ENCODE peak calls at places on chromosomes 7 and 10, in seven cellular contexts. O is neural progenitor cell; P is BJ; X is AG10803; G is left ventricle myocardium inferior; S is stomach; R is CD8-positive, alpha-beta memory T cell. W is an unnamed sample.

GRCh38 chr10:114418109-114418508 is 13.8 kb upstream of the AFAP1L2 start:
- DNase-seq in O (no peak), P (no peak), X (no peak), G (no peak), S (no peak), R (no peak), W (no peak)

GRCh38 chr10:84095821-84096497 is 43.4 kb upstream of the GHITM start:
- DNase-seq in O (no peak), P (no peak), X (peak), G (peak), S (no peak), R (no peak), W (no peak)

GRCh38 chr7:11170160-11170559 is 196.5 kb downstream of the PHF14 start:
- DNase-seq in O (no peak), P (no peak), X (no peak), G (no peak), S (no peak), R (no peak), W (no peak)

GRCh38 chr10:86312701-86313270 is 53.8 kb downstream of the GRID1 start:
- DNase-seq in O (peak), P (no peak), X (no peak), G (no peak), S (no peak), R (no peak), W (no peak)

GRCh38 chr7:83532229-83532628 is 116.7 kb downstream of the SEMA3E start:
- DNase-seq in O (no peak), P (no peak), X (no peak), G (no peak), S (no peak), R (no peak), W (no peak)

GRCh38 chr10:127532659-127533058 is 16.4 kb upstream of the NPS start:
- DNase-seq in O (no peak), P (no peak), X (no peak), G (no peak), S (no peak), R (no peak), W (no peak)

GRCh38 chr7:1874522-1875389 is 204.7 kb downstream of the ELFN1 start:
- DNase-seq in O (no peak), P (no peak), X (no peak), G (no peak), S (no peak), R (no peak), W (no peak)

GRCh38 chr10:44962870-44963738 is 3.5 kb downstream of the RASSF4 start:
- DNase-seq in O (peak), P (no peak), X (no peak), G (no peak), S (no peak), R (no peak), W (no peak)

GRCh38 chr7:2278026-2278425 is 36.0 kb downstream of the NUDT1 start:
- DNase-seq in O (no peak), P (no peak), X (no peak), G (no peak), S (no peak), R (no peak), W (no peak)

GRCh38 chr10:45513586-45513985 is 139.6 kb downstream of the ALOX5 start:
- DNase-seq in O (no peak), P (no peak), X (no peak), G (no peak), S (no peak), R (no peak), W (no peak)

GRCh38 chr10:88033793-88034192 is 170.4 kb downstream of the PTEN start:
- DNase-seq in O (peak), P (no peak), X (no peak), G (no peak), S (no peak), R (no peak), W (no peak)

GRCh38 chr10:1215862-1216575 is 159.8 kb downstream of the WDR37 start:
- DNase-seq in O (no peak), P (no peak), X (no peak), G (no peak), S (no peak), R (no peak), W (no peak)

GRCh38 chr7:32167815-32168214 is 97.6 kb upstream of the PDE1C start:
- DNase-seq in O (no peak), P (no peak), X (no peak), G (no peak), S (no peak), R (no peak), W (no peak)

GRCh38 chr7:3028071-3028766 is 15.4 kb downstream of the CARD11 start:
- DNase-seq in O (no peak), P (no peak), X (no peak), G (no peak), S (peak), R (no peak), W (peak)

GRCh38 chr7:22393825-22394458 is 37.0 kb upstream of the RAPGEF5 start:
- DNase-seq in O (no peak), P (no peak), X (peak), G (no peak), S (no peak), R (no peak), W (no peak)

GRCh38 chr7:105388373-105389089 is at the start of gene SRPK2:
- DNase-seq in O (peak), P (no peak), X (peak), G (peak), S (peak), R (peak), W (peak)

GRCh38 chr7:132345730-132346129 is 230.5 kb downstream of the PLXNA4 start:
- DNase-seq in O (no peak), P (no peak), X (no peak), G (no peak), S (no peak), R (no peak), W (no peak)

GRCh38 chr7:26117142-26117807 is 34.7 kb upstream of the NFE2L3 start:
- DNase-seq in O (peak), P (no peak), X (no peak), G (no peak), S (no peak), R (no peak), W (no peak)

GRCh38 chr10:36114141-36114540 is 472.0 kb upstream of the FZD8 start:
- DNase-seq in O (no peak), P (no peak), X (no peak), G (no peak), S (no peak), R (no peak), W (no peak)

GRCh38 chr10:110077436-110078120 is 69.8 kb downstream of the ADD3 start:
- DNase-seq in O (no peak), P (no peak), X (peak), G (no peak), S (no peak), R (peak), W (no peak)

GRCh38 chr7:22802426-22802825 is 20.2 kb downstream of the TOMM7 start:
- DNase-seq in O (no peak), P (no peak), X (no peak), G (no peak), S (no peak), R (no peak), W (no peak)

GRCh38 chr7:27453702-27454405 is 208.8 kb downstream of the HIBADH start:
- DNase-seq in O (no peak), P (no peak), X (peak), G (no peak), S (no peak), R (no peak), W (no peak)

GRCh38 chr10:49133706-49134248 is at the start of gene FAM170B:
- DNase-seq in O (no peak), P (no peak), X (no peak), G (no peak), S (no peak), R (no peak), W (no peak)

GRCh38 chr10:79185067-79185774 is 116.5 kb downstream of the ZMIZ1 start:
- DNase-seq in O (peak), P (no peak), X (no peak), G (no peak), S (no peak), R (no peak), W (no peak)

GRCh38 chr7:116316838-116317612 is 106.7 kb downstream of the TES start:
- DNase-seq in O (peak), P (peak), X (peak), G (peak), S (peak), R (no peak), W (peak)

GRCh38 chr7:101133621-101134398 is 6.9 kb downstream of the SERPINE1 start:
- DNase-seq in O (no peak), P (no peak), X (no peak), G (no peak), S (no peak), R (no peak), W (no peak)
- H3K4me3 ChIP-seq in O (peak), P (no peak), X (no peak), G (no peak), S (no peak), R (no peak), W (no peak)

DNA sequence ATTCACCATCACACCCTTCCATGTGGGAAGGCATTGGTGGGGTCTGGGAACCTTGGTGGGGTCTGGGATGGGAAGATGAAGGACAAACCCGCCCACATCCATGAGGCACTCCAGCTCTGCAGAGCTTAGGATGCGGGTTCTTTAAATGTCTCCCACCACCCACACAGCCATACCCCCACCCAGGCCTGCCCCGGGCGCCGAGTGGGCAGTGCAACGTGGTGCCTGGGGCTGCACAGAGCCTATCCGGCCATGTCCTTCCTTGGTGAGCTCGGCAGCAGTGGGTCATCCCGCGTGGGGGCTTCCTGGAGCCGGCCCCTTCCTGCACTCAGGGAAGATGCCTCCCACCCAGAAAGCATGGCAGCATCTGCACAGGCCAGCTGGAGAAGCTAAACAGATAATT is 163.5 kb upstream of the TCERG1L start:
- DNase-seq in O (no peak), P (no peak), X (no peak), G (no peak), S (no peak), R (no peak), W (no peak)
- H3K4me3 ChIP-seq in O (no peak), P (no peak), X (no peak), G (no peak), S (no peak), R (no peak), W (no peak)

DNA sequence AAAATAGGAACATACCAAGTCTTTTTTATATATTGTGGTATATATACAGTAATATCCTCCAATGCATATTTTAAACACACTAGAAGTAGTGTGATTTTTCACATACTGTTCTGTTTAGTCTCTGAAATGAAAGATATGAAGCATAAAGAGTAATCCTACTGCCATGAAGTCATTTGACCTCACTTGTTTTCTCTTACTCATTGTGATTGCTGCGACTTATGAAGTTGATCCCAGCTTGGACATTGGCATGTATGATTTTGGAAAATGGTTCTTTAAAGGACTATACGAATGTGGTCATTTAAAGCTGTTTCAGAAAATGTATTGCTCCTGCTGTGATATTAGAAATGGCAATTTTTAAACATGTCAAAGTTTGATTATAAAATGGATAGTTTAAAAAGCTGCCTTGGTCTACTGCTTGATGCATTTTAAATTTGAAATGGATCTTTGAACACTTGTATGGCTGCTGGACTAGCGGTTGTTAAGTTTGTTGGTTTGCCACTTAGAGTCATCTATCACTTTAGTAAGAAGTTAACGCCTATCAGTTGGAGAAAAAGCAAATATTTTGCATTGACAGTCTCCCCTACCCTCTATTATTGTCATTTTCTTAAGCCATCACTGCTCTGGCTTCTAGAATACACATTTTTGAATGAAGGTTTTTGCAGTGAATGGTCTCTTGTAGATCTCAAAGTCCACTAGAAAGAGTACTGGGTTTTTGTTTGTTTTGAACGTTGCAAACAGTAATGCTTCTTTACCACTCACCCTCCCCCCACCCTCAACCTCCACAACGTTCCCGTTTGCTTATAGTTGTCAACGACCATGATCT is 881 bp upstream of the PCGF5 start:
- DNase-seq in O (no peak), P (no peak), X (no peak), G (no peak), S (no peak), R (no peak), W (no peak)
- H3K4me3 ChIP-seq in O (peak), P (no peak), X (peak), G (peak), S (peak), R (peak), W (no peak)

DNA sequence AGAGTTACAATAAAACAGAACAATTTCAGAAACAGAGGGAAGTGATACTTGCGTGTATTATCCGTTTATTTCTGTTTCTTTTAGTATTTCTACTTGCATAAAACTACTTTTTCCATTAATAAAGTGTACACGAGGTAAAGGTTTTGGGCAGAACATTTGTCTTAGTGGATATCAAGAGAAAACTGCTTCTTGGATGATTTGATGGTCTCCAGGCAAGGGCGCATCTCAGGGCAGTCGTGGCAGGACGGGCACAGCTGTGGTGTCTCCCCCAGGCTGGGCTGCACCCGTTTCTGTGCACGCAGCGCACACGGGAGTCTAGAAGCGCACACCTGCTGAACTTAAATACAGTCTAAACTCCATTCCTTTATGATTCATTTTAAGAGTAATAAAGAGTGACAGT is 23.4 kb upstream of the RNF32 start:
- DNase-seq in O (no peak), P (no peak), X (no peak), G (no peak), S (no peak), R (no peak), W (no peak)
- H3K4me3 ChIP-seq in O (peak), P (no peak), X (no peak), G (peak), S (peak), R (no peak), W (no peak)

GRCh38 chr7:94146408-94146807 is 142.3 kb upstream of the BET1 start:
- DNase-seq in O (no peak), P (no peak), X (no peak), G (peak), S (no peak), R (no peak), W (no peak)
- H3K4me3 ChIP-seq in O (no peak), P (no peak), X (no peak), G (no peak), S (no peak), R (no peak), W (no peak)

DNA sequence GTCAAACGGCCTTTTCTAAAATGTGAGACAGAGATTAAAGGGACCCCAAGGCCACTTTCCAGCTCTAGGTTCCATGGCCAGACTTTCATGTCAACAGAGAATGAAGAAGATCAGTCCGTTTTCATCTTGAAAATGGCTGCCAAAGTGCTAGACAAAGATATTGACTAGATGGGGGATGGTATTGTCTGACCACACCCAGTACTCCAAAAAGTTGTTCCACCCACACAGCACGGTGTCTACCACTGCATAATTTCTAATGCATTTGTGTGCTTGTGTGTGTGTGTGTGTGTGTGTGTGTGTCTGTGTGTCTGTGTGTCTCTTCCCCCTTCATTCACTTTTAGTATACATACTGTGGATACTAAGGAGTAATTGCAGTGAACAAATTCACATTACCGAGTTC is 1.3 kb downstream of the COL1A2 start:
- DNase-seq in O (peak), P (no peak), X (peak), G (no peak), S (no peak), R (no peak), W (no peak)
- H3K4me3 ChIP-seq in O (peak), P (peak), X (peak), G (peak), S (peak), R (no peak), W (peak)